ENCODE peak calls at places on chromosomes 4 and X, in nine cellular contexts. U is mesenchymal stem cell; Q is pancreas; N is AG09309; T is Peyer's patch; O is CD8-positive, alpha-beta T cell; Y is HepG2; B is GM23338; G is brain microvascular endothelial cell. C is an unnamed sample.

GRCh38 chr4:43253511-43253910 is 361.0 kb downstream of the GRXCR1 start:
- DNase-seq in U (no peak), Q (no peak), N (no peak), T (no peak), O (no peak), Y (no peak), B (no peak), G (no peak), C (no peak)

GRCh38 chr4:832536-832935 is 6.6 kb upstream of the CPLX1 start:
- DNase-seq in U (no peak), Q (no peak), N (no peak), T (no peak), O (no peak), Y (no peak), B (no peak), G (no peak), C (no peak)

GRCh38 chr4:139526928-139527327 is 29.1 kb downstream of the SETD7 start:
- DNase-seq in U (no peak), Q (no peak), N (no peak), T (no peak), O (no peak), Y (no peak), B (no peak), G (no peak), C (no peak)

GRCh38 chr4:12965334-12965733 is 518.8 kb downstream of the RAB28 start:
- DNase-seq in U (no peak), Q (no peak), N (no peak), T (no peak), O (no peak), Y (no peak), B (no peak), G (no peak), C (no peak)

GRCh38 chr4:84803720-84804119 is 162.8 kb downstream of the WDFY3 start:
- DNase-seq in U (no peak), Q (no peak), N (no peak), T (no peak), O (no peak), Y (no peak), B (no peak), G (no peak), C (no peak)

GRCh38 chr4:125322363-125322730 is 7.6 kb downstream of the FAT4 start:
- DNase-seq in U (no peak), Q (no peak), N (no peak), T (no peak), O (no peak), Y (no peak), B (no peak), G (peak; percentile 83), C (no peak)

GRCh38 chrX:31012509-31013025 is 59.3 kb downstream of the FTHL17 start:
- DNase-seq in U (no peak), Q (no peak), N (no peak), T (no peak), O (no peak), Y (peak; percentile 9), B (peak; percentile 6), G (no peak), C (no peak)

GRCh38 chr4:81405900-81406401 is 65.8 kb downstream of the RASGEF1B start:
- DNase-seq in U (peak; percentile 84), Q (no peak), N (peak; percentile 34), T (no peak), O (no peak), Y (peak; percentile 81), B (peak; percentile 88), G (peak; percentile 57), C (peak; percentile 46)

GRCh38 chrX:53303195-53303594 is 21.8 kb upstream of the IQSEC2 start:
- DNase-seq in U (no peak), Q (no peak), N (no peak), T (no peak), O (no peak), Y (no peak), B (no peak), G (no peak), C (no peak)

GRCh38 chrX:16589211-16589610 is 60.7 kb upstream of the S100G start:
- DNase-seq in U (no peak), Q (no peak), N (peak; percentile 7), T (no peak), O (no peak), Y (no peak), B (no peak), G (peak; percentile 28), C (no peak)

GRCh38 chr4:127832585-127832984 is 48.1 kb upstream of the PLK4 start:
- DNase-seq in U (no peak), Q (no peak), N (no peak), T (no peak), O (no peak), Y (no peak), B (no peak), G (no peak), C (no peak)

GRCh38 chr4:128471576-128471975 is 184.0 kb upstream of the PGRMC2 start:
- DNase-seq in U (peak; percentile 26), Q (no peak), N (no peak), T (no peak), O (no peak), Y (no peak), B (no peak), G (peak; percentile 16), C (no peak)

GRCh38 chrX:70476934-70477733 is 32.5 kb downstream of the DLG3 start:
- DNase-seq in U (peak; percentile 87), Q (peak; percentile 70), N (no peak), T (no peak), O (no peak), Y (no peak), B (peak; percentile 59), G (peak; percentile 60), C (no peak)

GRCh38 chr4:123661080-123661737 is 264.6 kb downstream of the SPRY1 start:
- DNase-seq in U (peak; percentile 42), Q (no peak), N (no peak), T (no peak), O (no peak), Y (no peak), B (peak; percentile 32), G (no peak), C (peak; percentile 5)

GRCh38 chrX:154980330-154981115 is 42.0 kb downstream of the F8 start:
- DNase-seq in U (peak; percentile 68), Q (peak; percentile 70), N (peak; percentile 4), T (peak; percentile 68), O (peak; percentile 61), Y (peak; percentile 54), B (peak; percentile 78), G (peak; percentile 57), C (peak; percentile 76)

GRCh38 chr4:88998941-88999340 is 58.0 kb downstream of the FAM13A start:
- DNase-seq in U (no peak), Q (no peak), N (no peak), T (no peak), O (no peak), Y (no peak), B (no peak), G (no peak), C (no peak)
- H3K4me3 ChIP-seq in U (no peak overlapping the region), Q (no peak overlapping the region), N (no peak overlapping the region), T (no peak overlapping the region), O (no peak overlapping the region), Y (no peak overlapping the region), B (no peak overlapping the region), G (no peak overlapping the region), C (no peak overlapping the region)

GRCh38 chr4:156771171-156771837 is 200.3 kb downstream of the PDGFC start:
- DNase-seq in U (peak; percentile 49), Q (peak; percentile 10), N (peak; percentile 68), T (no peak), O (no peak), Y (peak; percentile 36), B (peak; percentile 54), G (peak; percentile 28), C (no peak)

GRCh38 chr4:156775803-156776202 is 195.8 kb downstream of the PDGFC start:
- DNase-seq in U (no peak), Q (no peak), N (no peak), T (no peak), O (no peak), Y (no peak), B (no peak), G (no peak), C (no peak)

GRCh38 chr4:156778093-156778492 is 193.5 kb downstream of the PDGFC start:
- DNase-seq in U (peak; percentile 60), Q (no peak), N (no peak), T (no peak), O (no peak), Y (no peak), B (no peak), G (no peak), C (no peak)

GRCh38 chr4:156773648-156774357 is 197.8 kb downstream of the PDGFC start:
- DNase-seq in U (no peak), Q (no peak), N (no peak), T (no peak), O (no peak), Y (no peak), B (no peak), G (peak; percentile 54), C (no peak)

DNA sequence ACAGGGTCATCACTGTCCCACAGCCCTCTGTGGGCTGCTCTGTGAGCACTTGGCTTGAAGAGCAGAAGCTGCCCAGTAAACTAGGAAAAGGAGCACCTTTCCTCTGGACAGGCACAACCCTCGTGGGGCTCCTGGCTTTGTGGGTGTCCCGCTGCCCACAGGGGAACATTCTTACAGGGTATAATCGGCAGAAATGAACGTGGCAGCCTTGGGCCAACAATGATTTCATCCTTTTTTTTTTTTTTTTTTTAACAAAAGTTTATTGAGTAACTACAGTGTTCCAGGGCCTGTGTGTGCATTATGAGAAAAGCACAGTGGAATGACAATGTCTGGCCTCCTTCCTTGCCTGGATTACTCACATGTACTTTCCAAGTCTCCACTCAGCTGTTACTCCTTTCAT is 197.2 kb downstream of the PDGFC start:
- DNase-seq in U (peak; percentile 94), Q (no peak), N (peak; percentile 86), T (no peak), O (no peak), Y (peak; percentile 34), B (no peak), G (peak; percentile 90), C (no peak)
- H3K4me3 ChIP-seq in U (peak overlapping the region; percentile 11), Q (no peak overlapping the region), N (peak overlapping the region; percentile 11), T (no peak overlapping the region), O (no peak overlapping the region), Y (no peak overlapping the region), B (no peak overlapping the region), G (peak overlapping the region; percentile 22), C (no peak overlapping the region)

GRCh38 chr4:94453534-94453963 is 1.8 kb downstream of the PDLIM5 start:
- DNase-seq in U (peak; percentile 52), Q (no peak), N (no peak), T (no peak), O (no peak), Y (peak; percentile 58), B (no peak), G (no peak), C (no peak)
- H3K4me3 ChIP-seq in U (peak overlapping the region; percentile 78), Q (peak overlapping the region; percentile 83), N (peak overlapping the region; percentile 69), T (no peak overlapping the region), O (no peak overlapping the region), Y (peak overlapping the region; percentile 90), B (peak overlapping the region; percentile 89), G (peak overlapping the region; percentile 82), C (no peak overlapping the region)

DNA sequence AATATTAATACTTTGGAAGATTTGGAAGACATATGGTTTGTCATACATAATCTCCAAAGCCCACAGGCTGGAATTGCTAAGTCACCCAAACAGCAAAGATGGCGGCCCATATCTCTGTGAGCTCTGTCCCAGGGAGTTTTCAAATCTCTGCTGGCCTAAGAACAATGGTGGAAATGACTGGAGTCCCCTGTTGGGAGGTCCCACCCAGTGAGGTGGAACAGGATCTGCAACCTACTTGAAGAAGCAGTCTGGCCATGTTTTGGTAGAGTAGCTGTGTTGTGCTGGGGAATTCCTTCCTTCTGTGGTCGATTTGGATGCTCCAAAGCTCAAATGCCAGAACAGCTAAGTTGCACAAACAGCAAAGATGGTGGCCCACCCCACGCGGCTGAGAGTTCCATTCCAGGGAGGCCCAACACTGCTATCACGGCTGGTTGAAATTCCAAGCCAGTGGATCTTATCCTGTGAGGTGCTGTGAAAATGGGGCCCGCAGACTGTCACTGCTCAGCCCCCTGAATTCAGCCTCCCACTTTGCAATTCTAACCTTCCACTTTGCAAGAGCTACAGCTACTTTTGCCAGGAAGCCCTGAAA is 3.2 kb upstream of the UGT2B7 start:
- DNase-seq in U (no peak), Q (no peak), N (no peak), T (no peak), O (no peak), Y (no peak), B (no peak), G (no peak), C (no peak)
- H3K4me3 ChIP-seq in U (no peak overlapping the region), Q (no peak overlapping the region), N (no peak overlapping the region), T (no peak overlapping the region), O (no peak overlapping the region), Y (no peak overlapping the region), B (no peak overlapping the region), G (no peak overlapping the region), C (no peak overlapping the region)